ENCODE peak calls at places on chromosome 9, in six cellular contexts. M, C, Z, E, F and W are unnamed samples.

GRCh38 chr9:93635186-93636107 is 59.1 kb downstream of the PHF2 start:
- DNase-seq in F (no peak), C (no peak), M (no peak), Z (no peak), E (no peak), W (no peak)

GRCh38 chr9:136056546-136057235 is 38.4 kb downstream of the NACC2 start:
- DNase-seq in F (no peak), M (no peak), C (peak), Z (no peak), E (no peak), W (no peak)

GRCh38 chr9:93659044-93659836 is 82.9 kb downstream of the PHF2 start:
- DNase-seq in Z (no peak), C (no peak), F (no peak), M (no peak), E (no peak), W (no peak)

GRCh38 chr9:21030389-21031035 is 928 bp downstream of the HACD4 start:
- DNase-seq in C (no peak), Z (no peak), F (peak), M (no peak), E (no peak), W (no peak)

GRCh38 chr9:20343325-20343724 is 279.0 kb downstream of the MLLT3 start:
- DNase-seq in C (no peak), F (no peak), M (no peak), E (no peak), Z (no peak), W (no peak)

GRCh38 chr9:33157960-33158359 is 9.2 kb downstream of the B4GALT1 start:
- DNase-seq in E (no peak), M (no peak), Z (no peak), C (no peak), F (no peak), W (no peak)

GRCh38 chr9:35827486-35827885 is 1.0 kb downstream of the FAM221B start:
- DNase-seq in F (no peak), Z (no peak), M (no peak), C (no peak), E (no peak), W (no peak)

GRCh38 chr9:93861736-93862358 is 93.3 kb downstream of the BARX1 start:
- DNase-seq in M (no peak), F (no peak), Z (no peak), C (peak), E (no peak), W (no peak)

GRCh38 chr9:34292552-34292951 is 36.5 kb downstream of the KIF24 start:
- DNase-seq in C (no peak), Z (no peak), E (no peak), F (no peak), M (no peak), W (no peak)
- TF ChIP-seq REST in C (no peak), Z (no peak), E (no peak), F (no peak), M (no peak), W (no peak)

GRCh38 chr9:113626735-113627495 is 163.4 kb downstream of the RGS3 start:
- DNase-seq in F (no peak), M (no peak), Z (no peak), E (no peak), C (no peak), W (no peak)
- TF ChIP-seq SIN3A in F (no peak), M (no peak), Z (no peak), E (no peak), C (no peak), W (no peak)

DNA sequence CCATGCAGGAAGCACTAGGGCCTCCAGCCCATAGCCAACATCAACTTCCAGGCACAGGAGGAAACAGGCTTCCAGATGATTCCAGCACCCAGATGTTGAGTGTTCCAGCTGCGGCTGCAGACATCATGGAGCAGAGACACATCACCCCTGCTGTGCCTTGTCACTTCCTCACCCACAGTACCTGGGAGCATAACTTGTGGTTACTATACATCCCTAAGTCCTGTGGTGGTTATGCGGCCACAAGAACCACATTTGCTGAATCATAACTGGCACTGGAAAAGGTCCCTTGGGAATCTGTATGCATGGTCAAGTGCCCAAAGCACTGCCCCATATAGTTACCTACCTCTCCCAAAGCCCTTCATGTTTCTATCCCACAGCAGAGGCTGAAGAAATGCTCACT is 56.6 kb downstream of the WHRN start:
- DNase-seq in Z (no peak), F (no peak), E (no peak), M (no peak), C (no peak), W (no peak)
- TF ChIP-seq REST in Z (no peak), F (no peak), E (no peak), M (no peak), C (no peak), W (no peak)

DNA sequence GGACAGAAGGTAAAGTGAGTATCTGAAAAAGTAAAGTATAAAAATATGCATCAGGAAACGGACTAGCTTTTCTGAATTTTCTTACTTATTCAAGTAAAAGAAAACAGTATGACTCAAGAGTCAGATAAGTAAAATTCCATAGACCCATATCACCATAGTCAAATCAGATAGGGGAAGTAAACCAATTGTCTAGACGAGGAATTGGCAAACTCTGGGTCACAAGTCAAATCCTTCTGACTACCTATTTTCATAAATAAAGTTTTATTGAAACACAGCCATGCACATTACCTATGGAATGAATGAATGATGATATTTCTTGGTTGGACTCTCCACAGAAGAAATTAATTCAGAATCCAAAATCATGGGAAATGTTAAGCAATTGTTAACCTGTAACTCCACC is 59.1 kb upstream of the TMC1 start:
- DNase-seq in E (no peak), Z (no peak), F (no peak), M (no peak), C (no peak), W (no peak)
- TF ChIP-seq SIN3A in E (no peak), Z (no peak), F (no peak), M (no peak), C (no peak), W (no peak)